ENCODE peak calls at places on chromosomes 12 and 14, in eight cellular contexts. One of them, this sample, is unnamed.

GRCh38 chr12:103401421-103401820 is 94.3 kb downstream of the C12orf42 start:
- DNase-seq in Kasumi-1: no peak
- DNase-seq in NCI-H446 treated with DMSO at 0.1 percent for 48 hours: no peak
- DNase-seq in HuH-7: peak; percentile 11
- DNase-seq in stimulated activated CD4-positive, alpha-beta T cell treated with anti-CD3 and anti-CD28 coated beads, TNF-alpha, amount 100 ng/mL, for 24 hours: no peak
- DNase-seq in NCI-H1092: no peak
- DNase-seq in NCI-H524 treated with DMSO at 0.1 percent for 48 hours: no peak
- DNase-seq in posterior vena cava: no peak
- DNase-seq in this sample: no peak

GRCh38 chr14:44565968-44566367 is 58.9 kb upstream of the FSCB start:
- DNase-seq in HuH-7: no peak
- DNase-seq in Kasumi-1: no peak
- DNase-seq in NCI-H1092: no peak
- DNase-seq in NCI-H446 treated with DMSO at 0.1 percent for 48 hours: no peak
- DNase-seq in stimulated activated CD4-positive, alpha-beta T cell treated with anti-CD3 and anti-CD28 coated beads, TNF-alpha, amount 100 ng/mL, for 24 hours: no peak
- DNase-seq in NCI-H524 treated with DMSO at 0.1 percent for 48 hours: no peak
- DNase-seq in posterior vena cava: no peak
- DNase-seq in this sample: no peak

GRCh38 chr12:2794261-2794735 is 472 bp upstream of the FKBP4 start:
- DNase-seq in stimulated activated CD4-positive, alpha-beta T cell treated with anti-CD3 and anti-CD28 coated beads, TNF-alpha, amount 100 ng/mL, for 24 hours: peak; percentile 19
- DNase-seq in NCI-H1092: peak; percentile 37
- DNase-seq in NCI-H446 treated with DMSO at 0.1 percent for 48 hours: no peak
- DNase-seq in posterior vena cava: no peak
- DNase-seq in NCI-H524 treated with DMSO at 0.1 percent for 48 hours: no peak
- DNase-seq in HuH-7: no peak
- DNase-seq in Kasumi-1: no peak
- DNase-seq in this sample: no peak

GRCh38 chr12:24427776-24428175 is 478.3 kb upstream of the SOX5 start:
- DNase-seq in NCI-H524 treated with DMSO at 0.1 percent for 48 hours: no peak
- DNase-seq in NCI-H1092: no peak
- DNase-seq in posterior vena cava: no peak
- DNase-seq in stimulated activated CD4-positive, alpha-beta T cell treated with anti-CD3 and anti-CD28 coated beads, TNF-alpha, amount 100 ng/mL, for 24 hours: no peak
- DNase-seq in NCI-H446 treated with DMSO at 0.1 percent for 48 hours: no peak
- DNase-seq in Kasumi-1: no peak
- DNase-seq in HuH-7: no peak
- DNase-seq in this sample: no peak

GRCh38 chr14:89444536-89445125 is 27.6 kb upstream of the FOXN3 start:
- DNase-seq in HuH-7: no peak
- DNase-seq in NCI-H446 treated with DMSO at 0.1 percent for 48 hours: no peak
- DNase-seq in NCI-H1092: no peak
- DNase-seq in Kasumi-1: no peak
- DNase-seq in stimulated activated CD4-positive, alpha-beta T cell treated with anti-CD3 and anti-CD28 coated beads, TNF-alpha, amount 100 ng/mL, for 24 hours: no peak
- DNase-seq in posterior vena cava: no peak
- DNase-seq in NCI-H524 treated with DMSO at 0.1 percent for 48 hours: no peak
- DNase-seq in this sample: no peak

GRCh38 chr12:57620936-57621496 is 9.8 kb downstream of the ARHGEF25 start:
- DNase-seq in NCI-H446 treated with DMSO at 0.1 percent for 48 hours: no peak
- DNase-seq in NCI-H524 treated with DMSO at 0.1 percent for 48 hours: no peak
- DNase-seq in stimulated activated CD4-positive, alpha-beta T cell treated with anti-CD3 and anti-CD28 coated beads, TNF-alpha, amount 100 ng/mL, for 24 hours: no peak
- DNase-seq in HuH-7: no peak
- DNase-seq in NCI-H1092: no peak
- DNase-seq in posterior vena cava: no peak
- DNase-seq in Kasumi-1: no peak
- DNase-seq in this sample: no peak

GRCh38 chr12:63841611-63842010 is 2.9 kb upstream of the SRGAP1 start:
- DNase-seq in stimulated activated CD4-positive, alpha-beta T cell treated with anti-CD3 and anti-CD28 coated beads, TNF-alpha, amount 100 ng/mL, for 24 hours: no peak
- DNase-seq in NCI-H446 treated with DMSO at 0.1 percent for 48 hours: no peak
- DNase-seq in NCI-H524 treated with DMSO at 0.1 percent for 48 hours: no peak
- DNase-seq in Kasumi-1: no peak
- DNase-seq in posterior vena cava: no peak
- DNase-seq in HuH-7: no peak
- DNase-seq in NCI-H1092: no peak
- DNase-seq in this sample: no peak

GRCh38 chr12:32062841-32063240 is 43.8 kb upstream of the BICD1 start:
- DNase-seq in Kasumi-1: peak; percentile 9
- DNase-seq in HuH-7: no peak
- DNase-seq in NCI-H1092: no peak
- DNase-seq in NCI-H446 treated with DMSO at 0.1 percent for 48 hours: no peak
- DNase-seq in NCI-H524 treated with DMSO at 0.1 percent for 48 hours: no peak
- DNase-seq in stimulated activated CD4-positive, alpha-beta T cell treated with anti-CD3 and anti-CD28 coated beads, TNF-alpha, amount 100 ng/mL, for 24 hours: no peak
- DNase-seq in posterior vena cava: no peak
- DNase-seq in this sample: no peak

GRCh38 chr14:23577004-23577681 is 1.4 kb downstream of the JPH4 start:
- DNase-seq in NCI-H1092: no peak
- DNase-seq in Kasumi-1: no peak
- DNase-seq in HuH-7: no peak
- DNase-seq in posterior vena cava: peak; percentile 81
- DNase-seq in NCI-H446 treated with DMSO at 0.1 percent for 48 hours: no peak
- DNase-seq in stimulated activated CD4-positive, alpha-beta T cell treated with anti-CD3 and anti-CD28 coated beads, TNF-alpha, amount 100 ng/mL, for 24 hours: no peak
- DNase-seq in NCI-H524 treated with DMSO at 0.1 percent for 48 hours: no peak
- DNase-seq in this sample: no peak

GRCh38 chr14:23569443-23570151 is 2.0 kb upstream of the AP1G2 start:
- DNase-seq in NCI-H446 treated with DMSO at 0.1 percent for 48 hours: no peak
- DNase-seq in NCI-H1092: peak; percentile 22
- DNase-seq in HuH-7: no peak
- DNase-seq in NCI-H524 treated with DMSO at 0.1 percent for 48 hours: peak; percentile 76
- DNase-seq in stimulated activated CD4-positive, alpha-beta T cell treated with anti-CD3 and anti-CD28 coated beads, TNF-alpha, amount 100 ng/mL, for 24 hours: no peak
- DNase-seq in posterior vena cava: peak; percentile 58
- DNase-seq in Kasumi-1: peak; percentile 11
- DNase-seq in this sample: peak; percentile 61

GRCh38 chr12:111034148-111034910 is 114.0 kb upstream of the MYL2 start:
- DNase-seq in Kasumi-1: peak; percentile 44
- DNase-seq in posterior vena cava: no peak
- DNase-seq in HuH-7: no peak
- DNase-seq in NCI-H446 treated with DMSO at 0.1 percent for 48 hours: no peak
- DNase-seq in NCI-H1092: no peak
- DNase-seq in NCI-H524 treated with DMSO at 0.1 percent for 48 hours: no peak
- DNase-seq in stimulated activated CD4-positive, alpha-beta T cell treated with anti-CD3 and anti-CD28 coated beads, TNF-alpha, amount 100 ng/mL, for 24 hours: no peak
- DNase-seq in this sample: no peak

GRCh38 chr12:42267408-42268190 is 29.6 kb upstream of the YAF2 start:
- DNase-seq in NCI-H524 treated with DMSO at 0.1 percent for 48 hours: no peak
- DNase-seq in HuH-7: no peak
- DNase-seq in posterior vena cava: no peak
- DNase-seq in Kasumi-1: no peak
- DNase-seq in NCI-H1092: no peak
- DNase-seq in NCI-H446 treated with DMSO at 0.1 percent for 48 hours: no peak
- DNase-seq in stimulated activated CD4-positive, alpha-beta T cell treated with anti-CD3 and anti-CD28 coated beads, TNF-alpha, amount 100 ng/mL, for 24 hours: no peak
- DNase-seq in this sample: no peak

GRCh38 chr14:81018245-81018644 is 62.8 kb downstream of the TSHR start:
- DNase-seq in HuH-7: no peak
- DNase-seq in NCI-H446 treated with DMSO at 0.1 percent for 48 hours: no peak
- DNase-seq in stimulated activated CD4-positive, alpha-beta T cell treated with anti-CD3 and anti-CD28 coated beads, TNF-alpha, amount 100 ng/mL, for 24 hours: no peak
- DNase-seq in posterior vena cava: no peak
- DNase-seq in Kasumi-1: peak; percentile 18
- DNase-seq in NCI-H1092: no peak
- DNase-seq in NCI-H524 treated with DMSO at 0.1 percent for 48 hours: no peak
- DNase-seq in this sample: no peak

GRCh38 chr12:38541849-38542248 is 225.3 kb downstream of the ALG10B start:
- DNase-seq in NCI-H446 treated with DMSO at 0.1 percent for 48 hours: no peak
- DNase-seq in NCI-H524 treated with DMSO at 0.1 percent for 48 hours: no peak
- DNase-seq in HuH-7: no peak
- DNase-seq in stimulated activated CD4-positive, alpha-beta T cell treated with anti-CD3 and anti-CD28 coated beads, TNF-alpha, amount 100 ng/mL, for 24 hours: no peak
- DNase-seq in NCI-H1092: no peak
- DNase-seq in posterior vena cava: no peak
- DNase-seq in Kasumi-1: no peak
- DNase-seq in this sample: no peak

GRCh38 chr14:56224691-56225681 is 106.8 kb downstream of the PELI2 start:
- DNase-seq in NCI-H1092: no peak
- DNase-seq in Kasumi-1: no peak
- DNase-seq in HuH-7: peak; percentile 56
- DNase-seq in stimulated activated CD4-positive, alpha-beta T cell treated with anti-CD3 and anti-CD28 coated beads, TNF-alpha, amount 100 ng/mL, for 24 hours: no peak
- DNase-seq in NCI-H446 treated with DMSO at 0.1 percent for 48 hours: no peak
- DNase-seq in posterior vena cava: no peak
- DNase-seq in NCI-H524 treated with DMSO at 0.1 percent for 48 hours: peak; percentile 83
- DNase-seq in this sample: peak; percentile 80

GRCh38 chr14:78967111-78967809 is 797.1 kb downstream of the NRXN3 start:
- DNase-seq in stimulated activated CD4-positive, alpha-beta T cell treated with anti-CD3 and anti-CD28 coated beads, TNF-alpha, amount 100 ng/mL, for 24 hours: no peak
- DNase-seq in NCI-H1092: no peak
- DNase-seq in HuH-7: no peak
- DNase-seq in posterior vena cava: no peak
- DNase-seq in NCI-H446 treated with DMSO at 0.1 percent for 48 hours: no peak
- DNase-seq in Kasumi-1: no peak
- DNase-seq in NCI-H524 treated with DMSO at 0.1 percent for 48 hours: no peak
- DNase-seq in this sample: no peak

GRCh38 chr12:70784042-70784668 is 136.4 kb downstream of the PTPRR start:
- DNase-seq in NCI-H1092: no peak
- DNase-seq in posterior vena cava: no peak
- DNase-seq in stimulated activated CD4-positive, alpha-beta T cell treated with anti-CD3 and anti-CD28 coated beads, TNF-alpha, amount 100 ng/mL, for 24 hours: no peak
- DNase-seq in Kasumi-1: no peak
- DNase-seq in NCI-H524 treated with DMSO at 0.1 percent for 48 hours: no peak
- DNase-seq in HuH-7: no peak
- DNase-seq in NCI-H446 treated with DMSO at 0.1 percent for 48 hours: no peak
- DNase-seq in this sample: no peak